ENCODE peak calls at places on chromosomes 13 and 19, in seven cellular contexts. W is IMR-90, P is cardiac muscle cell, E is right lobe of liver, T is AG10803, H is AG09309, C is fibroblast of pulmonary artery. D is an unnamed sample.

GRCh38 chr13:91544723-91545122 is 146.3 kb downstream of the GPC5 start:
- DNase-seq in T (no peak), C (no peak), E (no peak), P (peak; percentile 32), W (no peak), H (no peak), D (no peak)

GRCh38 chr13:21691500-21691899 is 20.6 kb downstream of the FGF9 start:
- DNase-seq in P (no peak), H (no peak), C (no peak), T (no peak), W (no peak), E (no peak), D (no peak)

GRCh38 chr19:4455742-4456565 is 1.6 kb downstream of the UBXN6 start:
- DNase-seq in T (peak; percentile 57), P (peak; percentile 43), W (peak; percentile 84), H (no peak), C (peak; percentile 78), E (peak; percentile 61), D (peak; percentile 56)

GRCh38 chr19:5654931-5655330 is 25.4 kb downstream of the MICOS13 start:
- DNase-seq in H (no peak), C (no peak), P (no peak), T (no peak), W (no peak), E (no peak), D (no peak)

GRCh38 chr19:39833464-39834286 is at the start of gene DYRK1B:
- DNase-seq in E (peak; percentile 98), T (peak; percentile 96), W (peak; percentile 96), H (peak; percentile 84), C (peak; percentile 99), P (peak; percentile 99), D (peak; percentile 98)

GRCh38 chr13:50214514-50214913 is 199.3 kb downstream of the KCNRG start:
- DNase-seq in W (no peak), T (no peak), H (no peak), C (no peak), E (no peak), P (no peak), D (no peak)

GRCh38 chr13:43116242-43116641 is 92.9 kb downstream of the DNAJC15 start:
- DNase-seq in E (no peak), C (no peak), P (no peak), W (no peak), T (no peak), H (no peak), D (no peak)

GRCh38 chr13:112510002-112510780 is 77.8 kb downstream of the TUBGCP3 start:
- DNase-seq in C (peak; percentile 73), H (peak; percentile 14), T (peak; percentile 78), P (peak; percentile 83), W (peak; percentile 71), E (no peak), D (no peak)

GRCh38 chr19:48355555-48355954 is 8.2 kb downstream of the TMEM143 start:
- DNase-seq in W (no peak), P (no peak), T (no peak), E (no peak), C (no peak), H (no peak), D (no peak)

GRCh38 chr13:77537302-77537919 is 1.9 kb downstream of the SCEL start:
- DNase-seq in H (no peak), P (no peak), W (no peak), T (peak; percentile 13), C (no peak), E (no peak), D (no peak)

GRCh38 chr19:38210458-38210987 is 13.5 kb downstream of the DPF1 start:
- DNase-seq in W (peak; percentile 28), H (no peak), E (no peak), P (peak; percentile 67), C (no peak), T (no peak), D (peak; percentile 73)

GRCh38 chr19:56105090-56105701 is 15.9 kb downstream of the ZNF787 start:
- DNase-seq in W (peak; percentile 33), E (peak; percentile 91), H (no peak), T (peak; percentile 53), C (peak; percentile 57), P (peak; percentile 78), D (no peak)

GRCh38 chr13:109204252-109204651 is 574.8 kb downstream of the MYO16 start:
- DNase-seq in E (no peak), T (peak; percentile 42), P (no peak), C (no peak), W (no peak), H (no peak), D (no peak)

GRCh38 chr13:28138756-28139470 is 568 bp downstream of the PAN3 start:
- DNase-seq in P (peak; percentile 90), C (peak; percentile 96), E (peak; percentile 89), H (peak; percentile 79), T (peak; percentile 90), W (peak; percentile 91), D (peak; percentile 84)

GRCh38 chr13:49667773-49668172 is 23.5 kb downstream of the EBPL start:
- DNase-seq in T (peak; percentile 23), W (peak; percentile 44), E (no peak), H (no peak), C (no peak), P (no peak), D (no peak)

GRCh38 chr13:112905990-112906641 is 62.9 kb upstream of the MCF2L start:
- DNase-seq in W (no peak), H (no peak), C (no peak), E (no peak), P (no peak), T (no peak), D (no peak)

GRCh38 chr13:110361365-110361911 is 54.4 kb downstream of the COL4A2 start:
- DNase-seq in P (peak; percentile 42), E (no peak), W (peak; percentile 88), T (peak; percentile 99), H (peak; percentile 76), C (peak; percentile 98), D (no peak)

GRCh38 chr13:76832258-76832988 is 53.8 kb downstream of the KCTD12 start:
- DNase-seq in C (no peak), H (no peak), P (no peak), T (no peak), W (no peak), E (no peak), D (no peak)

GRCh38 chr13:77398825-77399620 is 72.1 kb upstream of the MYCBP2 start:
- DNase-seq in P (no peak), E (no peak), H (no peak), C (no peak), W (no peak), T (no peak), D (no peak)

GRCh38 chr19:16628183-16628983 is at the start of gene MED26:
- DNase-seq in T (peak; percentile 91), H (peak; percentile 70), W (peak; percentile 90), C (peak; percentile 93), P (peak; percentile 95), E (peak; percentile 98), D (peak; percentile 97)

GRCh38 chr19:2554856-2555255 is 78.9 kb downstream of the GADD45B start:
- DNase-seq in H (no peak), C (peak; percentile 38), P (no peak), W (peak; percentile 23), E (no peak), T (peak; percentile 45), D (no peak)

GRCh38 chr19:49553451-49554271 is 25.9 kb downstream of the RCN3 start:
- DNase-seq in C (peak; percentile 53), W (peak; percentile 69), E (no peak), H (peak; percentile 52), P (no peak), T (peak; percentile 63), D (no peak)

GRCh38 chr13:48155850-48156249 is 60.9 kb upstream of the MED4 start:
- DNase-seq in W (peak; percentile 33), H (peak; percentile 58), E (no peak), T (peak; percentile 45), P (no peak), C (peak; percentile 79), D (no peak)

DNA sequence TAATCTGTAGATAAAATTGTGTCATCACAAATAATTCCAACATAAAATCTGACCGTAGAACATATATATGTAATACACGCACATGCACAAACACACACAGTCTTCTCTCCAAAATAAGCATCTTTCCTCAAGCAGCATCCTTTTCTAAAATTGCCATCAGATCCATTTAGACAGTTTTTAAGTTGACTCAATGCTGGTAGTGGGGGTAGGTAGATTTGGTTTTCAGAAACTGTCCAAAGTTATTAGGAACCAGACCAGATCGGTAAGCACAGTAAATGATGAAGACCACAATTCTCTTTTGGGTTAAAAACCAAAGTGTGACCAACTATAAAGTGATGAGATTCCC is 64.6 kb downstream of the SERP2 start:
- DNase-seq in C (no peak), H (no peak), E (no peak), P (no peak), T (no peak), W (no peak), D (no peak)
- TF ChIP-seq CTCF in C (no peak), H (no peak), E (no peak), P (no peak), T (no peak), W (no peak), D (peak; percentile 40)

GRCh38 chr13:99528547-99528946 is 27.3 kb downstream of the TM9SF2 start:
- DNase-seq in E (no peak), H (no peak), T (no peak), C (no peak), P (peak; percentile 43), W (no peak), D (no peak)
- TF ChIP-seq CTCF in E (peak; percentile 54), H (no peak), T (peak; percentile 11), C (peak; percentile 4), P (peak; percentile 4), W (no peak), D (no peak)

GRCh38 chr19:1259873-1260748 is 9.0 kb upstream of the CIRBP start:
- DNase-seq in E (no peak), P (no peak), W (no peak), H (no peak), C (no peak), T (no peak), D (no peak)

GRCh38 chr19:1262687-1263123 is 6.4 kb upstream of the CIRBP start:
- DNase-seq in P (no peak), C (no peak), H (no peak), T (no peak), E (no peak), W (no peak), D (no peak)

GRCh38 chr19:1261863-1262686 is 7.1 kb upstream of the CIRBP start:
- DNase-seq in E (peak; percentile 98), P (no peak), T (peak; percentile 67), H (no peak), C (no peak), W (peak; percentile 43), D (no peak)

GRCh38 chr19:1260749-1261511 is 8.2 kb upstream of the CIRBP start:
- DNase-seq in P (peak; percentile 98), H (peak; percentile 80), W (peak; percentile 96), C (peak; percentile 97), T (peak; percentile 94), E (peak; percentile 98), D (peak; percentile 97)

DNA sequence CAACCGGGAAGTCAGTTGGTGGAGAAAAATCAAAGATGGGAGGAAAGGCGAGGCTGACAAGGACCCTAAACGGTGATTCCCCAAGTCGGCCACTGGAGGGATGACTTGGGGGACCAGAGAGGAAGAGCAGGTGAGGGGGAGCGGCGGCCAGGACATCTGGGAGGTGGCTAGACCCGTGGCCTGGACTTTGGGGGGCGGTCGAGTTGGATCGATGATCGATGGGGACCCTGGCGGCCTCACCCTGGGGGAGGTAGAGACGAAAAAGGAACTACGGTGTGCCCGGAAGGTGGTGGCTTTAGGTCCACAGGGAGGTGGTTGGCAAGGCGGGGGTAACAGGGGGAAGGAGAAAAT is 7.6 kb upstream of the CIRBP start:
- DNase-seq in W (no peak), T (no peak), P (no peak), H (no peak), E (no peak), C (no peak), D (no peak)
- TF ChIP-seq CTCF in W (peak; percentile 22), T (no peak), P (peak; percentile 10), H (peak; percentile 24), E (no peak), C (peak; percentile 4), D (peak; percentile 25)

GRCh38 chr13:19601749-19602725 is 31.4 kb upstream of the MPHOSPH8 start:
- DNase-seq in W (peak; percentile 27), C (peak; percentile 41), E (no peak), H (no peak), P (peak; percentile 55), T (peak; percentile 27), D (peak; percentile 24)
- TF ChIP-seq CTCF in W (peak; percentile 24), C (no peak), E (no peak), H (no peak), P (no peak), T (peak; percentile 4), D (no peak)